ENCODE peak calls at places on chromosomes 5 and 9, in ten cellular contexts. P, B, C, L, R, K, Z, S, Y and E are unnamed samples.

GRCh38 chr9:16540996-16541668 is 329.3 kb downstream of the BNC2 start:
- DNase-seq in P (peak; percentile 59), B (no peak), C (no peak), L (no peak), R (no peak), K (no peak), Z (no peak), S (peak; percentile 68), Y (no peak), E (no peak)

GRCh38 chr5:148864113-148864841 is 37.9 kb downstream of the ADRB2 start:
- DNase-seq in P (no peak), B (no peak), C (no peak), L (no peak), R (peak; percentile 14), K (no peak), Z (no peak), S (peak; percentile 46), Y (no peak), E (no peak)

GRCh38 chr5:95590880-95591279 is 29.0 kb upstream of the GPR150 start:
- DNase-seq in P (no peak), B (no peak), C (no peak), L (no peak), R (no peak), K (no peak), Z (no peak), S (peak; percentile 26), Y (no peak), E (no peak)

GRCh38 chr9:123318961-123319421 is 37.0 kb upstream of the CRB2 start:
- DNase-seq in P (no peak), B (no peak), C (no peak), L (no peak), R (no peak), K (no peak), Z (no peak), S (no peak), Y (no peak), E (no peak)

GRCh38 chr9:115103746-115104477 is 14.0 kb downstream of the TNC start:
- DNase-seq in P (no peak), B (no peak), C (no peak), L (no peak), R (no peak), K (no peak), Z (no peak), S (no peak), Y (no peak), E (no peak)

GRCh38 chr9:3497406-3497805 is 28.4 kb downstream of the RFX3 start:
- DNase-seq in P (peak; percentile 62), B (no peak), C (no peak), L (no peak), R (peak; percentile 41), K (no peak), Z (no peak), S (peak; percentile 83), Y (no peak), E (no peak)

GRCh38 chr5:55173696-55174101 is 722 bp upstream of the CDC20B start:
- DNase-seq in P (peak; percentile 92), B (no peak), C (peak; percentile 25), L (no peak), R (no peak), K (peak; percentile 18), Z (no peak), S (no peak), Y (peak; percentile 7), E (no peak)

GRCh38 chr5:149837680-149838269 is 106.8 kb downstream of the PDE6A start:
- DNase-seq in P (peak; percentile 51), B (no peak), C (no peak), L (peak; percentile 53), R (peak; percentile 93), K (peak; percentile 71), Z (no peak), S (peak; percentile 77), Y (no peak), E (peak; percentile 67)

GRCh38 chr9:114895605-114896004 is 34.8 kb downstream of the TNFSF8 start:
- DNase-seq in P (peak; percentile 19), B (no peak), C (no peak), L (peak; percentile 54), R (no peak), K (no peak), Z (no peak), S (peak; percentile 36), Y (no peak), E (no peak)

GRCh38 chr5:37549411-37549810 is 170.3 kb downstream of the WDR70 start:
- DNase-seq in P (no peak), B (no peak), C (no peak), L (no peak), R (no peak), K (no peak), Z (no peak), S (no peak), Y (no peak), E (no peak)

GRCh38 chr5:65858316-65858715 is 68.1 kb upstream of the ERBIN start:
- DNase-seq in P (no peak), B (no peak), C (no peak), L (no peak), R (no peak), K (no peak), Z (no peak), S (peak; percentile 53), Y (no peak), E (no peak)

GRCh38 chr9:129006328-129007034 is 21.6 kb downstream of the SH3GLB2 start:
- DNase-seq in P (peak; percentile 83), B (peak; percentile 43), C (peak; percentile 47), L (peak; percentile 63), R (peak; percentile 90), K (peak; percentile 76), Z (peak; percentile 18), S (peak; percentile 75), Y (peak; percentile 57), E (peak; percentile 92)

GRCh38 chr5:91219141-91219802 is 163.8 kb downstream of the ARRDC3 start:
- DNase-seq in P (peak; percentile 71), B (no peak), C (no peak), L (peak; percentile 77), R (peak; percentile 6), K (peak; percentile 50), Z (no peak), S (peak; percentile 97), Y (no peak), E (no peak)

GRCh38 chr9:120616961-120617636 is 37.1 kb upstream of the CDK5RAP2 start:
- DNase-seq in P (no peak), B (no peak), C (no peak), L (no peak), R (peak; percentile 16), K (no peak), Z (no peak), S (no peak), Y (no peak), E (no peak)

GRCh38 chr5:74275204-74275992 is 365.1 kb downstream of the ENC1 start:
- DNase-seq in P (no peak), B (no peak), C (no peak), L (no peak), R (no peak), K (no peak), Z (no peak), S (peak; percentile 63), Y (no peak), E (no peak)

GRCh38 chr5:56456002-56456401 is 222.9 kb upstream of the ANKRD55 start:
- DNase-seq in P (no peak), B (no peak), C (no peak), L (no peak), R (peak; percentile 27), K (no peak), Z (no peak), S (no peak), Y (no peak), E (no peak)

GRCh38 chr5:74642543-74642863 is 2.0 kb upstream of the ENC1 start:
- DNase-seq in P (no peak), B (no peak), C (no peak), L (no peak), R (no peak), K (no peak), Z (no peak), S (no peak), Y (no peak), E (no peak)

GRCh38 chr5:142789206-142789605 is 19.0 kb downstream of the ARHGAP26 start:
- DNase-seq in P (no peak), B (no peak), C (no peak), L (no peak), R (no peak), K (no peak), Z (no peak), S (no peak), Y (no peak), E (no peak)

GRCh38 chr5:135343417-135343816 is 55.6 kb downstream of the MACROH2A1 start:
- DNase-seq in P (no peak), B (no peak), C (no peak), L (no peak), R (no peak), K (no peak), Z (no peak), S (no peak), Y (no peak), E (peak; percentile 42)

GRCh38 chr9:120654278-120654677 is 60.0 kb downstream of the MEGF9 start:
- DNase-seq in P (no peak), B (no peak), C (no peak), L (no peak), R (no peak), K (no peak), Z (no peak), S (peak; percentile 7), Y (no peak), E (no peak)

GRCh38 chr5:13250450-13251291 is 693.8 kb downstream of the DNAH5 start:
- DNase-seq in P (peak; percentile 64), B (no peak), C (no peak), L (no peak), R (peak; percentile 2), K (peak; percentile 22), Z (no peak), S (peak; percentile 10), Y (no peak), E (peak; percentile 16)